ENCODE peak calls at places on chromosomes 7 and 10, in eight cellular contexts. One of them, this sample, is unnamed.

GRCh38 chr7:149304006-149304405 is 42.0 kb downstream of the ZNF783 start:
- DNase-seq in left ventricle myocardium inferior: no peak
- DNase-seq in germinal center: no peak
- DNase-seq in effector memory CD8-positive, alpha-beta T cell: no peak
- DNase-seq in HT1080: no peak
- DNase-seq in NCI-H1092 treated with DMSO at 0.1 percent for 48 hours: no peak
- DNase-seq in cardiac muscle cell: no peak
- DNase-seq in fibroblast of lung: no peak
- DNase-seq in this sample: no peak

GRCh38 chr7:95394370-95394769 is 1.8 kb downstream of the PON3 start:
- DNase-seq in left ventricle myocardium inferior: no peak
- DNase-seq in germinal center: no peak
- DNase-seq in effector memory CD8-positive, alpha-beta T cell: no peak
- DNase-seq in HT1080: no peak
- DNase-seq in NCI-H1092 treated with DMSO at 0.1 percent for 48 hours: no peak
- DNase-seq in cardiac muscle cell: no peak
- DNase-seq in fibroblast of lung: no peak
- DNase-seq in this sample: no peak

GRCh38 chr10:48579251-48579960 is 25.5 kb downstream of the ARHGAP22 start:
- DNase-seq in left ventricle myocardium inferior: no peak
- DNase-seq in germinal center: no peak
- DNase-seq in effector memory CD8-positive, alpha-beta T cell: no peak
- DNase-seq in HT1080: no peak
- DNase-seq in NCI-H1092 treated with DMSO at 0.1 percent for 48 hours: no peak
- DNase-seq in cardiac muscle cell: peak
- DNase-seq in fibroblast of lung: peak
- DNase-seq in this sample: no peak

GRCh38 chr10:69217119-69217754 is 2.9 kb upstream of the HKDC1 start:
- DNase-seq in left ventricle myocardium inferior: no peak
- DNase-seq in germinal center: no peak
- DNase-seq in effector memory CD8-positive, alpha-beta T cell: no peak
- DNase-seq in HT1080: peak
- DNase-seq in NCI-H1092 treated with DMSO at 0.1 percent for 48 hours: no peak
- DNase-seq in cardiac muscle cell: peak
- DNase-seq in fibroblast of lung: peak
- DNase-seq in this sample: no peak

GRCh38 chr7:68892211-68892610 is 706.1 kb upstream of the AUTS2 start:
- DNase-seq in left ventricle myocardium inferior: no peak
- DNase-seq in germinal center: no peak
- DNase-seq in effector memory CD8-positive, alpha-beta T cell: no peak
- DNase-seq in HT1080: no peak
- DNase-seq in NCI-H1092 treated with DMSO at 0.1 percent for 48 hours: no peak
- DNase-seq in cardiac muscle cell: no peak
- DNase-seq in fibroblast of lung: no peak
- DNase-seq in this sample: no peak

GRCh38 chr7:26850193-26850651 is 14.2 kb downstream of the SKAP2 start:
- DNase-seq in left ventricle myocardium inferior: no peak
- DNase-seq in germinal center: no peak
- DNase-seq in effector memory CD8-positive, alpha-beta T cell: no peak
- DNase-seq in HT1080: peak
- DNase-seq in NCI-H1092 treated with DMSO at 0.1 percent for 48 hours: no peak
- DNase-seq in cardiac muscle cell: no peak
- DNase-seq in fibroblast of lung: peak
- DNase-seq in this sample: no peak

GRCh38 chr10:44947356-44948152 is 12.0 kb upstream of the RASSF4 start:
- DNase-seq in left ventricle myocardium inferior: no peak
- DNase-seq in germinal center: no peak
- DNase-seq in effector memory CD8-positive, alpha-beta T cell: no peak
- DNase-seq in HT1080: no peak
- DNase-seq in NCI-H1092 treated with DMSO at 0.1 percent for 48 hours: no peak
- DNase-seq in cardiac muscle cell: no peak
- DNase-seq in fibroblast of lung: no peak
- DNase-seq in this sample: no peak

GRCh38 chr7:95529701-95530100 is 44.0 kb downstream of the ASB4 start:
- DNase-seq in left ventricle myocardium inferior: no peak
- DNase-seq in germinal center: no peak
- DNase-seq in effector memory CD8-positive, alpha-beta T cell: no peak
- DNase-seq in HT1080: no peak
- DNase-seq in NCI-H1092 treated with DMSO at 0.1 percent for 48 hours: no peak
- DNase-seq in cardiac muscle cell: no peak
- DNase-seq in fibroblast of lung: no peak
- DNase-seq in this sample: no peak

GRCh38 chr7:74094224-74095095 is 10.9 kb downstream of the LIMK1 start:
- DNase-seq in left ventricle myocardium inferior: peak
- DNase-seq in germinal center: peak
- DNase-seq in effector memory CD8-positive, alpha-beta T cell: peak
- DNase-seq in HT1080: peak
- DNase-seq in NCI-H1092 treated with DMSO at 0.1 percent for 48 hours: no peak
- DNase-seq in cardiac muscle cell: peak
- DNase-seq in fibroblast of lung: peak
- DNase-seq in this sample: peak

GRCh38 chr10:128158024-128158795 is 32.0 kb upstream of the MKI67 start:
- DNase-seq in left ventricle myocardium inferior: no peak
- DNase-seq in germinal center: no peak
- DNase-seq in effector memory CD8-positive, alpha-beta T cell: no peak
- DNase-seq in HT1080: peak
- DNase-seq in NCI-H1092 treated with DMSO at 0.1 percent for 48 hours: no peak
- DNase-seq in cardiac muscle cell: no peak
- DNase-seq in fibroblast of lung: no peak
- DNase-seq in this sample: no peak

GRCh38 chr7:150686030-150686626 is 622 bp downstream of the GIMAP2 start:
- DNase-seq in left ventricle myocardium inferior: no peak
- DNase-seq in germinal center: no peak
- DNase-seq in effector memory CD8-positive, alpha-beta T cell: no peak
- DNase-seq in HT1080: no peak
- DNase-seq in NCI-H1092 treated with DMSO at 0.1 percent for 48 hours: no peak
- DNase-seq in cardiac muscle cell: no peak
- DNase-seq in fibroblast of lung: no peak
- DNase-seq in this sample: no peak

GRCh38 chr7:156464339-156464738 is 176.2 kb upstream of the RNF32 start:
- DNase-seq in left ventricle myocardium inferior: no peak
- DNase-seq in germinal center: no peak
- DNase-seq in effector memory CD8-positive, alpha-beta T cell: no peak
- DNase-seq in HT1080: no peak
- DNase-seq in NCI-H1092 treated with DMSO at 0.1 percent for 48 hours: no peak
- DNase-seq in cardiac muscle cell: no peak
- DNase-seq in fibroblast of lung: no peak
- DNase-seq in this sample: no peak

GRCh38 chr10:51170518-51171245 is 96.4 kb downstream of the PRKG1 start:
- DNase-seq in left ventricle myocardium inferior: no peak
- DNase-seq in germinal center: no peak
- DNase-seq in effector memory CD8-positive, alpha-beta T cell: no peak
- DNase-seq in HT1080: peak
- DNase-seq in NCI-H1092 treated with DMSO at 0.1 percent for 48 hours: no peak
- DNase-seq in cardiac muscle cell: no peak
- DNase-seq in fibroblast of lung: peak
- DNase-seq in this sample: no peak

GRCh38 chr10:95864906-95865813 is 42.6 kb upstream of the CC2D2B start:
- DNase-seq in left ventricle myocardium inferior: no peak
- DNase-seq in germinal center: peak
- DNase-seq in effector memory CD8-positive, alpha-beta T cell: peak
- DNase-seq in HT1080: peak
- DNase-seq in NCI-H1092 treated with DMSO at 0.1 percent for 48 hours: peak
- DNase-seq in cardiac muscle cell: peak
- DNase-seq in fibroblast of lung: peak
- DNase-seq in this sample: peak

GRCh38 chr10:78277267-78277666 is 243.6 kb downstream of the RPS24 start:
- DNase-seq in left ventricle myocardium inferior: no peak
- DNase-seq in germinal center: no peak
- DNase-seq in effector memory CD8-positive, alpha-beta T cell: no peak
- DNase-seq in HT1080: no peak
- DNase-seq in NCI-H1092 treated with DMSO at 0.1 percent for 48 hours: no peak
- DNase-seq in cardiac muscle cell: no peak
- DNase-seq in fibroblast of lung: no peak
- DNase-seq in this sample: no peak

GRCh38 chr7:113872981-113873380 is 45.8 kb downstream of the PPP1R3A start:
- DNase-seq in left ventricle myocardium inferior: no peak
- DNase-seq in germinal center: no peak
- DNase-seq in effector memory CD8-positive, alpha-beta T cell: no peak
- DNase-seq in HT1080: no peak
- DNase-seq in NCI-H1092 treated with DMSO at 0.1 percent for 48 hours: no peak
- DNase-seq in cardiac muscle cell: no peak
- DNase-seq in fibroblast of lung: no peak
- DNase-seq in this sample: no peak

GRCh38 chr7:11831383-11831726 is 643 bp downstream of the THSD7A start:
- DNase-seq in left ventricle myocardium inferior: no peak
- DNase-seq in germinal center: no peak
- DNase-seq in effector memory CD8-positive, alpha-beta T cell: no peak
- DNase-seq in HT1080: no peak
- DNase-seq in NCI-H1092 treated with DMSO at 0.1 percent for 48 hours: peak
- DNase-seq in cardiac muscle cell: peak
- DNase-seq in fibroblast of lung: no peak
- DNase-seq in this sample: no peak

GRCh38 chr7:142412551-142413193 is 154.8 kb upstream of the PRSS58 start:
- DNase-seq in left ventricle myocardium inferior: no peak
- DNase-seq in germinal center: peak
- DNase-seq in effector memory CD8-positive, alpha-beta T cell: no peak
- DNase-seq in HT1080: peak
- DNase-seq in NCI-H1092 treated with DMSO at 0.1 percent for 48 hours: no peak
- DNase-seq in cardiac muscle cell: peak
- DNase-seq in fibroblast of lung: peak
- DNase-seq in this sample: no peak

GRCh38 chr10:1274098-1274745 is 218.0 kb downstream of the WDR37 start:
- DNase-seq in left ventricle myocardium inferior: no peak
- DNase-seq in germinal center: no peak
- DNase-seq in effector memory CD8-positive, alpha-beta T cell: no peak
- DNase-seq in HT1080: no peak
- DNase-seq in NCI-H1092 treated with DMSO at 0.1 percent for 48 hours: no peak
- DNase-seq in cardiac muscle cell: no peak
- DNase-seq in fibroblast of lung: no peak
- DNase-seq in this sample: no peak

GRCh38 chr7:75900617-75901315 is 14.2 kb upstream of the POR start:
- DNase-seq in left ventricle myocardium inferior: no peak
- DNase-seq in germinal center: no peak
- DNase-seq in effector memory CD8-positive, alpha-beta T cell: no peak
- DNase-seq in HT1080: no peak
- DNase-seq in NCI-H1092 treated with DMSO at 0.1 percent for 48 hours: no peak
- DNase-seq in cardiac muscle cell: no peak
- DNase-seq in fibroblast of lung: no peak
- DNase-seq in this sample: no peak

GRCh38 chr7:102042016-102042656 is 224.7 kb downstream of the CUX1 start:
- DNase-seq in left ventricle myocardium inferior: no peak
- DNase-seq in germinal center: no peak
- DNase-seq in effector memory CD8-positive, alpha-beta T cell: no peak
- DNase-seq in HT1080: peak
- DNase-seq in NCI-H1092 treated with DMSO at 0.1 percent for 48 hours: no peak
- DNase-seq in cardiac muscle cell: peak
- DNase-seq in fibroblast of lung: peak
- DNase-seq in this sample: peak

GRCh38 chr7:48078470-48078869 is 10.6 kb upstream of the UPP1 start:
- DNase-seq in left ventricle myocardium inferior: no peak
- DNase-seq in germinal center: no peak
- DNase-seq in effector memory CD8-positive, alpha-beta T cell: no peak
- DNase-seq in HT1080: no peak
- DNase-seq in NCI-H1092 treated with DMSO at 0.1 percent for 48 hours: no peak
- DNase-seq in cardiac muscle cell: no peak
- DNase-seq in fibroblast of lung: no peak
- DNase-seq in this sample: no peak

GRCh38 chr7:115968166-115968565 is 62.4 kb downstream of the TFEC start:
- DNase-seq in left ventricle myocardium inferior: no peak
- DNase-seq in germinal center: no peak
- DNase-seq in effector memory CD8-positive, alpha-beta T cell: no peak
- DNase-seq in HT1080: no peak
- DNase-seq in NCI-H1092 treated with DMSO at 0.1 percent for 48 hours: no peak
- DNase-seq in cardiac muscle cell: no peak
- DNase-seq in fibroblast of lung: no peak
- DNase-seq in this sample: no peak